ENCODE peak calls at places on chromosomes 3 and 15, in nine cellular contexts. A is body of pancreas, C is endothelial cell of umbilical vein, Z is vagina, E is A549, B is transverse colon, T is lower leg skin, F is suprapubic skin, S is tibial nerve. R is an unnamed sample.

GRCh38 chr3:142366434-142366833 is 81.4 kb downstream of the XRN1 start:
- DNase-seq in A (no peak), C (peak; percentile 12), Z (no peak), E (peak; percentile 45), B (no peak), T (no peak), F (no peak), S (no peak), R (peak; percentile 2)

GRCh38 chr3:54131026-54131605 is 8.8 kb downstream of the CACNA2D3 start:
- DNase-seq in A (no peak), C (no peak), Z (peak; percentile 77), E (no peak), B (no peak), T (no peak), F (no peak), S (no peak), R (no peak)

GRCh38 chr3:175179055-175179454 is 319.9 kb downstream of the NAALADL2 start:
- DNase-seq in A (no peak), C (peak; percentile 79), Z (no peak), E (peak; percentile 31), B (no peak), T (no peak), F (no peak), S (no peak), R (no peak)

GRCh38 chr15:36757189-36757814 is 177.9 kb downstream of the CDIN1 start:
- DNase-seq in A (no peak), C (no peak), Z (no peak), E (no peak), B (no peak), T (no peak), F (no peak), S (no peak), R (no peak)

GRCh38 chr3:135084404-135084803 is 289.3 kb downstream of the EPHB1 start:
- DNase-seq in A (no peak), C (no peak), Z (no peak), E (no peak), B (no peak), T (no peak), F (no peak), S (no peak), R (no peak)

GRCh38 chr3:64639022-64639421 is 48.8 kb downstream of the ADAMTS9 start:
- DNase-seq in A (no peak), C (no peak), Z (no peak), E (no peak), B (no peak), T (no peak), F (no peak), S (no peak), R (no peak)

GRCh38 chr3:123411340-123412040 is 37.4 kb downstream of the ADCY5 start:
- DNase-seq in A (no peak), C (no peak), Z (no peak), E (no peak), B (no peak), T (no peak), F (no peak), S (no peak), R (no peak)

GRCh38 chr3:51198476-51198875 is 186.6 kb upstream of the MANF start:
- DNase-seq in A (no peak), C (no peak), Z (no peak), E (no peak), B (no peak), T (no peak), F (no peak), S (no peak), R (no peak)

GRCh38 chr3:155321418-155321817 is 27.9 kb upstream of the STRIT1 start:
- DNase-seq in A (no peak), C (no peak), Z (no peak), E (no peak), B (no peak), T (no peak), F (no peak), S (no peak), R (no peak)

GRCh38 chr3:185280572-185281365 is 26.9 kb upstream of the EHHADH start:
- DNase-seq in A (no peak), C (peak; percentile 53), Z (no peak), E (peak; percentile 73), B (no peak), T (no peak), F (no peak), S (no peak), R (peak; percentile 62)

GRCh38 chr3:34256021-34256420 is 457.6 kb downstream of the PDCD6IP start:
- DNase-seq in A (no peak), C (no peak), Z (no peak), E (no peak), B (no peak), T (no peak), F (no peak), S (no peak), R (no peak)

GRCh38 chr15:83248151-83248851 is 36.2 kb downstream of the BNC1 start:
- DNase-seq in A (peak; percentile 24), C (peak; percentile 78), Z (no peak), E (peak; percentile 71), B (no peak), T (peak; percentile 39), F (no peak), S (peak; percentile 76), R (peak; percentile 72)

GRCh38 chr15:88174571-88174970 is 82.0 kb downstream of the NTRK3 start:
- DNase-seq in A (no peak), C (no peak), Z (no peak), E (no peak), B (no peak), T (no peak), F (no peak), S (no peak), R (no peak)

GRCh38 chr3:45778761-45779201 is 17.6 kb downstream of the SLC6A20 start:
- DNase-seq in A (no peak), C (no peak), Z (peak; percentile 82), E (no peak), B (no peak), T (no peak), F (no peak), S (no peak), R (no peak)

GRCh38 chr15:40282870-40283614 is at the start of gene ANKRD63:
- DNase-seq in A (no peak), C (peak; percentile 11), Z (no peak), E (no peak), B (peak; percentile 36), T (no peak), F (no peak), S (no peak), R (peak; percentile 34)

GRCh38 chr15:90822204-90822955 is 46.0 kb upstream of the FURIN start:
- DNase-seq in A (peak; percentile 2), C (no peak), Z (no peak), E (no peak), B (no peak), T (no peak), F (peak; percentile 22), S (no peak), R (no peak)

DNA sequence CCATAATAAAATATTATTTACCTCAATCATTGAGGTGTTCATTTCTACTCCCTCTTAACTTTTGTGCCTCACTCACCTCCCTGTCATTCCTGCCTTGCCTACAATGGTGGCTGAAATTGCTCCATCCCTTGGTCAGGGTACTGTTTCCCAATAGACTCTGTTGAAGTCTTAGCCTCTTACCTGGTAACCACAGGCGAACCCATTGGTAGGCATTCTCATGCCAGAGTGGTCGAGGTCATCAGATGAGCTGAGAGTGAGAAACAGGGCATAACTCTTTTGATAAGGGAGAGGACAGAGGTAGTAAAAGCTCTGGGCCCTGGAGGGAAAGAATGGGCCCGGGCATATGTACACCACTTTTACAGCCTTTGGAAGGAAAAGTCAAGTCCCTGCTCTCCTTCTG is 265.6 kb downstream of the ARRDC4 start:
- DNase-seq in A (no peak), C (no peak), Z (no peak), E (no peak), B (no peak), T (no peak), F (no peak), S (no peak), R (no peak)
- TF ChIP-seq POLR2A in A (no peak), C (no peak), Z (no peak), E (no peak), B (no peak), T (no peak), F (no peak), S (no peak), R (no peak)

GRCh38 chr3:184015381-184016019 is 2.2 kb downstream of the ABCC5 start:
- DNase-seq in A (no peak), C (no peak), Z (no peak), E (no peak), B (peak; percentile 60), T (no peak), F (no peak), S (no peak), R (peak; percentile 57)

GRCh38 chr3:184018424-184018973 is 815 bp upstream of the ABCC5 start:
- DNase-seq in A (no peak), C (no peak), Z (no peak), E (no peak), B (no peak), T (no peak), F (no peak), S (no peak), R (no peak)

GRCh38 chr3:184016169-184016570 is 1.5 kb downstream of the ABCC5 start:
- DNase-seq in A (no peak), C (no peak), Z (no peak), E (no peak), B (no peak), T (no peak), F (no peak), S (no peak), R (peak; percentile 56)

GRCh38 chr3:184016820-184017671 is 638 bp downstream of the ABCC5 start:
- DNase-seq in A (peak; percentile 60), C (peak; percentile 56), Z (no peak), E (peak; percentile 56), B (peak; percentile 73), T (peak; percentile 19), F (peak; percentile 76), S (peak; percentile 20), R (peak; percentile 79)

GRCh38 chr3:184017672-184018423 is at the start of gene ABCC5:
- DNase-seq in A (peak; percentile 91), C (peak; percentile 93), Z (no peak), E (peak; percentile 86), B (peak; percentile 94), T (peak; percentile 89), F (peak; percentile 92), S (peak; percentile 82), R (peak; percentile 99)
- TF ChIP-seq POLR2A in A (peak; percentile 61), C (peak; percentile 79), Z (no peak), E (peak; percentile 76), B (peak; percentile 44), T (no peak), F (no peak), S (peak; percentile 67), R (peak; percentile 92)

GRCh38 chr3:158739661-158740060 is 7.4 kb upstream of the RARRES1 start:
- DNase-seq in A (no peak), C (no peak), Z (no peak), E (no peak), B (no peak), T (no peak), F (no peak), S (no peak), R (no peak)
- TF ChIP-seq POLR2A in A (no peak), C (no peak), Z (no peak), E (no peak), B (no peak), T (no peak), F (no peak), S (no peak), R (no peak)

DNA sequence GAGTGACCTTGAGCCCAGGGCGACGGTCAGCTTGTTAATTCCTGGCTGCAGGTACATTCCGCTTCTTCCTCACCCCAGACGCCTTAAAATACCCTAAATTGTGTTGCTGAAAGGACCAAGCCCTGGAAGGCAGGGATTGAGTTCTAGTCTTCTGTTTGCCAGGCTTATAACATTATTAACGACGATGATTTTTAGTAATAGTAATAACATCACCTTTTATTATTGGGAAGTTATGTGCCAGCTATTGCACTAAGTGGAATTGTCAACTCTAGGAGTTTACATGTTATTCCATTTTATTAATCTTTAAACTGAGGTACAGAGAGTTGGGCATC is 409 bp downstream of the OXNAD1 start:
- DNase-seq in A (no peak), C (no peak), Z (no peak), E (no peak), B (no peak), T (no peak), F (no peak), S (no peak), R (no peak)
- TF ChIP-seq POLR2A in A (no peak), C (peak; percentile 9), Z (no peak), E (no peak), B (peak; percentile 4), T (no peak), F (no peak), S (no peak), R (no peak)